ENCODE peak calls at places on chromosome 5, in nine cellular contexts. R, D, A, N, Q, P, V, Z and U are unnamed samples.

GRCh38 chr5:138762110-138762509 is 8.9 kb downstream of the CTNNA1 start:
- DNase-seq in R (no peak), D (no peak), A (no peak), N (no peak), Q (no peak), P (no peak), V (no peak), Z (no peak), U (no peak)

GRCh38 chr5:88203977-88204735 is 64.5 kb downstream of the TMEM161B start:
- DNase-seq in R (no peak), D (no peak), A (peak), N (peak), Q (no peak), P (no peak), V (no peak), Z (peak), U (no peak)

GRCh38 chr5:71482132-71482531 is 26.7 kb downstream of the BDP1 start:
- DNase-seq in R (peak), D (no peak), A (no peak), N (peak), Q (no peak), P (no peak), V (peak), Z (peak), U (peak)

GRCh38 chr5:167861134-167861930 is 430.1 kb upstream of the WWC1 start:
- DNase-seq in R (peak), D (peak), A (peak), N (peak), Q (no peak), P (peak), V (peak), Z (peak), U (no peak)

GRCh38 chr5:84227221-84227620 is 157.5 kb downstream of the EDIL3 start:
- DNase-seq in R (no peak), D (no peak), A (no peak), N (no peak), Q (no peak), P (no peak), V (no peak), Z (no peak), U (no peak)

GRCh38 chr5:169281625-169282024 is 19.3 kb downstream of the SLIT3 start:
- DNase-seq in R (no peak), D (no peak), A (no peak), N (no peak), Q (no peak), P (no peak), V (no peak), Z (no peak), U (no peak)

GRCh38 chr5:139806726-139807646 is 11.4 kb downstream of the PSD2 start:
- DNase-seq in R (no peak), D (no peak), A (no peak), N (no peak), Q (no peak), P (no peak), V (no peak), Z (no peak), U (no peak)

GRCh38 chr5:42591026-42591425 is 165.6 kb upstream of the CCDC152 start:
- DNase-seq in R (no peak), D (no peak), A (no peak), N (no peak), Q (no peak), P (no peak), V (no peak), Z (no peak), U (no peak)

GRCh38 chr5:71861682-71862457 is 142.8 kb downstream of the CARTPT start:
- DNase-seq in R (no peak), D (no peak), A (no peak), N (no peak), Q (no peak), P (no peak), V (no peak), Z (no peak), U (no peak)

GRCh38 chr5:155098433-155098832 is 84.9 kb downstream of the KIF4B start:
- DNase-seq in R (no peak), D (no peak), A (no peak), N (no peak), Q (no peak), P (no peak), V (no peak), Z (no peak), U (no peak)

GRCh38 chr5:148524721-148525120 is 129.6 kb downstream of the HTR4 start:
- DNase-seq in R (no peak), D (no peak), A (no peak), N (no peak), Q (no peak), P (no peak), V (no peak), Z (no peak), U (no peak)

GRCh38 chr5:43338856-43339255 is 25.6 kb upstream of the HMGCS1 start:
- DNase-seq in R (no peak), D (no peak), A (no peak), N (no peak), Q (no peak), P (peak), V (no peak), Z (peak), U (peak)

GRCh38 chr5:1515311-1515920 is 8.3 kb downstream of the LPCAT1 start:
- DNase-seq in R (no peak), D (no peak), A (no peak), N (no peak), Q (no peak), P (no peak), V (no peak), Z (no peak), U (no peak)